ENCODE peak calls at places on chromosomes 3 and 15, in ten cellular contexts. One of them, this sample, is unnamed. For H3K4me1, the result is how much of the 10 kb centered on the place peaks cover.

GRCh38 chr15:25947336-25948080 is 84.4 kb upstream of the ATP10A start:
- DNase-seq in A549: no peak
- DNase-seq in K562: no peak
- DNase-seq in stomach: no peak
- DNase-seq in ovary: no peak
- DNase-seq in suprapubic skin: no peak
- DNase-seq in sigmoid colon: no peak
- DNase-seq in tibial nerve: no peak
- DNase-seq in transverse colon: no peak
- DNase-seq in SK-N-SH: no peak
- DNase-seq in this sample: no peak

GRCh38 chr3:37785718-37786117 is 76.0 kb upstream of the CTDSPL start:
- DNase-seq in stomach: no peak
- DNase-seq in ovary: no peak
- DNase-seq in sigmoid colon: no peak
- DNase-seq in A549: no peak
- DNase-seq in SK-N-SH: no peak
- DNase-seq in transverse colon: peak
- DNase-seq in suprapubic skin: no peak
- DNase-seq in K562: no peak
- DNase-seq in tibial nerve: no peak
- DNase-seq in this sample: no peak

GRCh38 chr3:50204804-50205718 is at the start of gene SLC38A3:
- DNase-seq in transverse colon: no peak
- DNase-seq in tibial nerve: no peak
- DNase-seq in SK-N-SH: peak
- DNase-seq in suprapubic skin: no peak
- DNase-seq in sigmoid colon: no peak
- DNase-seq in A549: no peak
- DNase-seq in ovary: peak
- DNase-seq in K562: peak
- DNase-seq in stomach: peak
- DNase-seq in this sample: peak

GRCh38 chr3:94234177-94234788 is 171.4 kb downstream of the NSUN3 start:
- DNase-seq in tibial nerve: no peak
- DNase-seq in suprapubic skin: no peak
- DNase-seq in transverse colon: no peak
- DNase-seq in K562: peak
- DNase-seq in stomach: no peak
- DNase-seq in A549: peak
- DNase-seq in ovary: no peak
- DNase-seq in SK-N-SH: peak
- DNase-seq in sigmoid colon: no peak
- DNase-seq in this sample: no peak

GRCh38 chr3:13601692-13602080 is 52.8 kb downstream of the FBLN2 start:
- DNase-seq in K562: no peak
- DNase-seq in SK-N-SH: no peak
- DNase-seq in sigmoid colon: no peak
- DNase-seq in suprapubic skin: no peak
- DNase-seq in A549: no peak
- DNase-seq in tibial nerve: no peak
- DNase-seq in ovary: no peak
- DNase-seq in transverse colon: no peak
- DNase-seq in stomach: no peak
- DNase-seq in this sample: no peak

GRCh38 chr15:63913786-63914185 is 80.0 kb upstream of the HERC1 start:
- DNase-seq in SK-N-SH: no peak
- DNase-seq in ovary: no peak
- DNase-seq in suprapubic skin: no peak
- DNase-seq in stomach: no peak
- DNase-seq in tibial nerve: no peak
- DNase-seq in transverse colon: no peak
- DNase-seq in A549: no peak
- DNase-seq in sigmoid colon: no peak
- DNase-seq in K562: no peak
- DNase-seq in this sample: no peak

GRCh38 chr3:196284396-196284795 is 3.1 kb downstream of the PCYT1A start:
- DNase-seq in transverse colon: no peak
- DNase-seq in sigmoid colon: no peak
- DNase-seq in suprapubic skin: no peak
- DNase-seq in ovary: no peak
- DNase-seq in tibial nerve: no peak
- DNase-seq in SK-N-SH: no peak
- DNase-seq in K562: no peak
- DNase-seq in A549: no peak
- DNase-seq in stomach: no peak
- DNase-seq in this sample: no peak

GRCh38 chr3:152380048-152380447 is 111.3 kb downstream of the MBNL1 start:
- DNase-seq in A549: no peak
- DNase-seq in stomach: no peak
- DNase-seq in SK-N-SH: no peak
- DNase-seq in sigmoid colon: no peak
- DNase-seq in transverse colon: no peak
- DNase-seq in tibial nerve: no peak
- DNase-seq in K562: no peak
- DNase-seq in ovary: no peak
- DNase-seq in suprapubic skin: no peak
- DNase-seq in this sample: no peak

GRCh38 chr3:173399001-173399400 is 1.5 kb downstream of the NLGN1 start:
- DNase-seq in K562: no peak
- DNase-seq in stomach: no peak
- DNase-seq in tibial nerve: no peak
- DNase-seq in suprapubic skin: no peak
- DNase-seq in transverse colon: no peak
- DNase-seq in ovary: no peak
- DNase-seq in A549: no peak
- DNase-seq in sigmoid colon: no peak
- DNase-seq in SK-N-SH: no peak
- DNase-seq in this sample: no peak

GRCh38 chr3:37770938-37771918 is 90.5 kb upstream of the CTDSPL start:
- DNase-seq in tibial nerve: no peak
- DNase-seq in SK-N-SH: peak
- DNase-seq in A549: no peak
- DNase-seq in transverse colon: no peak
- DNase-seq in suprapubic skin: no peak
- DNase-seq in stomach: peak
- DNase-seq in sigmoid colon: no peak
- DNase-seq in ovary: no peak
- DNase-seq in K562: no peak
- DNase-seq in this sample: no peak

GRCh38 chr15:45291822-45292582 is 40.0 kb downstream of the SLC28A2 start:
- DNase-seq in stomach: no peak
- DNase-seq in suprapubic skin: no peak
- DNase-seq in A549: no peak
- DNase-seq in transverse colon: no peak
- DNase-seq in tibial nerve: no peak
- DNase-seq in sigmoid colon: no peak
- DNase-seq in ovary: no peak
- DNase-seq in SK-N-SH: no peak
- DNase-seq in K562: no peak
- DNase-seq in this sample: no peak

GRCh38 chr3:34077796-34078195 is 279.4 kb downstream of the PDCD6IP start:
- DNase-seq in K562: no peak
- DNase-seq in stomach: no peak
- DNase-seq in suprapubic skin: no peak
- DNase-seq in A549: no peak
- DNase-seq in ovary: no peak
- DNase-seq in sigmoid colon: no peak
- DNase-seq in SK-N-SH: peak
- DNase-seq in tibial nerve: no peak
- DNase-seq in transverse colon: no peak
- DNase-seq in this sample: no peak

GRCh38 chr15:101773496-101774100 is 29.7 kb upstream of the OR4F6 start:
- DNase-seq in A549: no peak
- DNase-seq in suprapubic skin: no peak
- DNase-seq in stomach: no peak
- DNase-seq in K562: peak
- DNase-seq in sigmoid colon: no peak
- DNase-seq in transverse colon: peak
- DNase-seq in ovary: no peak
- DNase-seq in tibial nerve: no peak
- DNase-seq in SK-N-SH: no peak
- DNase-seq in this sample: no peak

GRCh38 chr15:69288531-69289311 is 10.0 kb upstream of the PAQR5 start:
- DNase-seq in tibial nerve: no peak
- DNase-seq in ovary: no peak
- DNase-seq in SK-N-SH: no peak
- DNase-seq in sigmoid colon: no peak
- DNase-seq in A549: no peak
- DNase-seq in transverse colon: no peak
- DNase-seq in suprapubic skin: no peak
- DNase-seq in K562: no peak
- DNase-seq in stomach: no peak
- DNase-seq in this sample: no peak

GRCh38 chr3:52144034-52144795 is 10.0 kb downstream of the POC1A start:
- DNase-seq in suprapubic skin: peak
- DNase-seq in ovary: peak
- DNase-seq in K562: peak
- DNase-seq in transverse colon: peak
- DNase-seq in stomach: peak
- DNase-seq in tibial nerve: peak
- DNase-seq in A549: peak
- DNase-seq in sigmoid colon: peak
- DNase-seq in SK-N-SH: peak
- DNase-seq in this sample: peak

GRCh38 chr3:14911651-14912050 is 35.7 kb upstream of the NR2C2 start:
- DNase-seq in A549: no peak
- DNase-seq in sigmoid colon: no peak
- DNase-seq in stomach: no peak
- DNase-seq in tibial nerve: no peak
- DNase-seq in ovary: no peak
- DNase-seq in suprapubic skin: no peak
- DNase-seq in transverse colon: no peak
- DNase-seq in SK-N-SH: no peak
- DNase-seq in K562: no peak
- DNase-seq in this sample: no peak

DNA sequence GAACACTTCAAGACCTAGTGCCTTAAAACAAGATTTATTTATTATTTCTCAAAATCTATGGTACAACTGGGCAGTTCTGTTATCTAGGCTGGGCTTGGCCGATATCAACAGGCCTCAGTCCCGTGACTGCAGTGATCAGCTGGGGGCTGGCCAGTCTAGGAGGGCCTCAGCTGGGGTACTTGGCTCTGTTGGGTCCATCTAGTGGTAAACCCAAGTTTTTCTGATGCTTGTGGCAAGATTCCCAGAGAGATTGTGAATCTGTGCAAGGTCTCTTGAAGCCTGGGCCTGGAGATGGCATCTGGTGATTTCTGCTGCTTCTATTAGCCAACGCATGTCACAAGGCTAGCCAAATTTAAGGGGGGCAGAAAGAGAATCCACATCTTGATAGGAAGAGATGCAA is 482.4 kb upstream of the SGO1 start:
- DNase-seq in suprapubic skin: no peak
- DNase-seq in ovary: no peak
- DNase-seq in stomach: no peak
- DNase-seq in K562: peak
- DNase-seq in tibial nerve: no peak
- DNase-seq in sigmoid colon: no peak
- DNase-seq in A549: no peak
- DNase-seq in transverse colon: no peak
- DNase-seq in SK-N-SH: peak
- DNase-seq in this sample: no peak
- TF ChIP-seq EP300 in suprapubic skin: no peak
- TF ChIP-seq EP300 in ovary: no peak
- TF ChIP-seq EP300 in stomach: no peak
- TF ChIP-seq EP300 in K562: no peak
- TF ChIP-seq EP300 in tibial nerve: no peak
- TF ChIP-seq EP300 in sigmoid colon: no peak
- TF ChIP-seq EP300 in A549: no peak
- TF ChIP-seq EP300 in transverse colon: no peak
- TF ChIP-seq EP300 in SK-N-SH: peak
- TF ChIP-seq EP300 in this sample: no peak

GRCh38 chr15:67105065-67105951 is 39.9 kb downstream of the SMAD3 start:
- DNase-seq in suprapubic skin: peak
- DNase-seq in sigmoid colon: peak
- DNase-seq in tibial nerve: no peak
- DNase-seq in K562: no peak
- DNase-seq in ovary: peak
- DNase-seq in stomach: peak
- DNase-seq in A549: peak
- DNase-seq in SK-N-SH: no peak
- DNase-seq in transverse colon: peak
- DNase-seq in this sample: no peak
- H3K4me1 ChIP-seq in suprapubic skin: half or more
- H3K4me1 ChIP-seq in sigmoid colon: half or more
- H3K4me1 ChIP-seq in tibial nerve: under half
- H3K4me1 ChIP-seq in K562: half or more
- H3K4me1 ChIP-seq in ovary: under half
- H3K4me1 ChIP-seq in stomach: half or more
- H3K4me1 ChIP-seq in A549: half or more
- H3K4me1 ChIP-seq in SK-N-SH: half or more
- H3K4me1 ChIP-seq in transverse colon: half or more
- H3K4me1 ChIP-seq in this sample: half or more

DNA sequence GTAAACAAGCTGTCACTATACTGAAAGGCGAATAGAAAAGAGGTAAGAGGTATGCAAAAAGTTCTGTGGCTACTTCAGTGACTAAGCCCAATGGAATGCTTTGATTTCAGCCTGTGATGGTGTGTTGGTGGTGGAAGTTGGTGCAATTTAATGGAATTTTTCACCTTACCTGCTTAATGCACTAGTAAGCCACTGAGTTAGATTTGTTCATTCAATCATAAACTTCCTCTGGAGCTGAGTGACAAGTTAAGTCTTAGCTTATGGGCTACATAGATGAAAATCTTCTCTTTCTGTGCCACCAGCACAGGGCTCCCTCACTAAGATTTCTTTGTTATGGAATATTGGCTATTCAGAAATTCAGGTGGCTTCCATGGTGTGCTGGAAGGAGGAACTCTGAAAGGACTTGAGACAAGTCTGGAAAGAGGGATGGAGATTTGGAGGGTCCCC is 8.3 kb upstream of the GAP43 start:
- DNase-seq in tibial nerve: no peak
- DNase-seq in K562: no peak
- DNase-seq in A549: no peak
- DNase-seq in suprapubic skin: no peak
- DNase-seq in ovary: no peak
- DNase-seq in stomach: no peak
- DNase-seq in SK-N-SH: no peak
- DNase-seq in transverse colon: no peak
- DNase-seq in sigmoid colon: no peak
- DNase-seq in this sample: no peak
- TF ChIP-seq EP300 in tibial nerve: no peak
- TF ChIP-seq EP300 in K562: no peak
- TF ChIP-seq EP300 in A549: no peak
- TF ChIP-seq EP300 in suprapubic skin: no peak
- TF ChIP-seq EP300 in ovary: no peak
- TF ChIP-seq EP300 in stomach: no peak
- TF ChIP-seq EP300 in SK-N-SH: no peak
- TF ChIP-seq EP300 in transverse colon: no peak
- TF ChIP-seq EP300 in sigmoid colon: no peak
- TF ChIP-seq EP300 in this sample: no peak

DNA sequence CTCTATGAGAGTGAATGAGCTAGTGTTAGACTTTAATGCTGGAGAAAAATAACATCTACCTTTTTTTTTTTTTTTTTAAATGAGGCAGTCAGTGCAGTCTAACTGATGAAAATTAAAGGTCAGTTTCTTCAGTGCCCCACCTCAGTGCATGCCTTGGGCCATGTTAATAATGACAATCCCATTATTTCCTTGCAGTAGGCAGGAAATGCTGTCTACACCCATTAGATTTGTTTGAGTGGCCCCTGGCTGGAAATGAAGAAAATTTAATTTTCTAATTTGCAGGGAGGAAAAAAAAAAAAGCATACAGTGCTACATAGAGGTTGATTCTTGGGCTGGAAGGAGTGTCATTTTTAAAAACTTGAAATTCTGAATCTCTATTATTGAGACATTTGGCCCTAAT is 18.2 kb downstream of the FNDC3B start:
- DNase-seq in suprapubic skin: no peak
- DNase-seq in K562: no peak
- DNase-seq in A549: no peak
- DNase-seq in tibial nerve: no peak
- DNase-seq in SK-N-SH: peak
- DNase-seq in stomach: no peak
- DNase-seq in ovary: no peak
- DNase-seq in sigmoid colon: no peak
- DNase-seq in transverse colon: no peak
- DNase-seq in this sample: no peak
- H3K4me1 ChIP-seq in suprapubic skin: under half
- H3K4me1 ChIP-seq in K562: under half
- H3K4me1 ChIP-seq in A549: half or more
- H3K4me1 ChIP-seq in tibial nerve: under half
- H3K4me1 ChIP-seq in SK-N-SH: under half
- H3K4me1 ChIP-seq in stomach: half or more
- H3K4me1 ChIP-seq in ovary: under half
- H3K4me1 ChIP-seq in sigmoid colon: half or more
- H3K4me1 ChIP-seq in transverse colon: half or more
- H3K4me1 ChIP-seq in this sample: half or more

This sample was measured in upper lobe of left lung.